ENCODE peak calls at places on chromosomes 5 and 9, in seven cellular contexts. One of them, this sample, is unnamed.

GRCh38 chr9:97527626-97528528 is 26.4 kb downstream of the TMOD1 start:
- DNase-seq in A549: no peak
- DNase-seq in left lung: no peak
- DNase-seq in heart right ventricle: no peak
- DNase-seq in tibial nerve: no peak
- DNase-seq in cardiac muscle cell: peak; percentile 50
- DNase-seq in upper lobe of right lung: peak; percentile 62
- DNase-seq in this sample: no peak

GRCh38 chr9:79896390-79896789 is 324.6 kb downstream of the TLE4 start:
- DNase-seq in A549: no peak
- DNase-seq in left lung: no peak
- DNase-seq in heart right ventricle: no peak
- DNase-seq in tibial nerve: no peak
- DNase-seq in cardiac muscle cell: no peak
- DNase-seq in upper lobe of right lung: no peak
- DNase-seq in this sample: no peak

GRCh38 chr5:13572188-13572587 is 372.3 kb downstream of the DNAH5 start:
- DNase-seq in A549: no peak
- DNase-seq in left lung: no peak
- DNase-seq in heart right ventricle: no peak
- DNase-seq in tibial nerve: no peak
- DNase-seq in cardiac muscle cell: peak; percentile 3
- DNase-seq in upper lobe of right lung: no peak
- DNase-seq in this sample: no peak

GRCh38 chr5:3364941-3365340 is 230.7 kb upstream of the IRX1 start:
- DNase-seq in A549: no peak
- DNase-seq in left lung: no peak
- DNase-seq in heart right ventricle: no peak
- DNase-seq in tibial nerve: no peak
- DNase-seq in cardiac muscle cell: no peak
- DNase-seq in upper lobe of right lung: no peak
- DNase-seq in this sample: no peak

GRCh38 chr9:4559238-4560182 is 69.2 kb downstream of the SLC1A1 start:
- DNase-seq in A549: no peak
- DNase-seq in left lung: no peak
- DNase-seq in heart right ventricle: no peak
- DNase-seq in tibial nerve: no peak
- DNase-seq in cardiac muscle cell: no peak
- DNase-seq in upper lobe of right lung: no peak
- DNase-seq in this sample: no peak

GRCh38 chr9:25513509-25514033 is 164.7 kb downstream of the TUSC1 start:
- DNase-seq in A549: no peak
- DNase-seq in left lung: no peak
- DNase-seq in heart right ventricle: no peak
- DNase-seq in tibial nerve: no peak
- DNase-seq in cardiac muscle cell: no peak
- DNase-seq in upper lobe of right lung: no peak
- DNase-seq in this sample: no peak

GRCh38 chr9:35162605-35163315 is 951 bp downstream of the UNC13B start:
- DNase-seq in A549: no peak
- DNase-seq in left lung: no peak
- DNase-seq in heart right ventricle: no peak
- DNase-seq in tibial nerve: peak; percentile 5
- DNase-seq in cardiac muscle cell: no peak
- DNase-seq in upper lobe of right lung: no peak
- DNase-seq in this sample: no peak

GRCh38 chr9:100011062-100011681 is 87.6 kb downstream of the ERP44 start:
- DNase-seq in A549: peak; percentile 72
- DNase-seq in left lung: no peak
- DNase-seq in heart right ventricle: no peak
- DNase-seq in tibial nerve: no peak
- DNase-seq in cardiac muscle cell: peak; percentile 48
- DNase-seq in upper lobe of right lung: no peak
- DNase-seq in this sample: no peak

GRCh38 chr5:176578391-176578808 is 29.3 kb downstream of the CDHR2 start:
- DNase-seq in A549: peak; percentile 85
- DNase-seq in left lung: peak; percentile 44
- DNase-seq in heart right ventricle: no peak
- DNase-seq in tibial nerve: peak; percentile 10
- DNase-seq in cardiac muscle cell: peak; percentile 53
- DNase-seq in upper lobe of right lung: peak; percentile 79
- DNase-seq in this sample: no peak

GRCh38 chr5:146878471-146879172 is at the start of gene PPP2R2B:
- DNase-seq in A549: peak; percentile 15
- DNase-seq in left lung: peak; percentile 42
- DNase-seq in heart right ventricle: peak; percentile 34
- DNase-seq in tibial nerve: no peak
- DNase-seq in cardiac muscle cell: peak; percentile 62
- DNase-seq in upper lobe of right lung: peak; percentile 68
- DNase-seq in this sample: no peak
- H3K4me3 ChIP-seq in A549: peak within 1 kb of the TSS; percentile 50
- H3K4me3 ChIP-seq in left lung: peak within 1 kb of the TSS; percentile 38
- H3K4me3 ChIP-seq in heart right ventricle: peak within 1 kb of the TSS; percentile 61
- H3K4me3 ChIP-seq in tibial nerve: peak within 1 kb of the TSS; percentile 51
- H3K4me3 ChIP-seq in cardiac muscle cell: peak within 1 kb of the TSS; percentile 76
- H3K4me3 ChIP-seq in upper lobe of right lung: peak within 1 kb of the TSS; percentile 48
- H3K4me3 ChIP-seq in this sample: peak within 1 kb of the TSS; percentile 62

GRCh38 chr9:89670114-89670513 is 65.3 kb downstream of the GADD45G start:
- DNase-seq in A549: no peak
- DNase-seq in left lung: no peak
- DNase-seq in heart right ventricle: no peak
- DNase-seq in tibial nerve: no peak
- DNase-seq in cardiac muscle cell: no peak
- DNase-seq in upper lobe of right lung: peak; percentile 53
- DNase-seq in this sample: no peak

GRCh38 chr9:89667730-89668129 is 62.9 kb downstream of the GADD45G start:
- DNase-seq in A549: no peak
- DNase-seq in left lung: peak; percentile 72
- DNase-seq in heart right ventricle: no peak
- DNase-seq in tibial nerve: no peak
- DNase-seq in cardiac muscle cell: peak; percentile 65
- DNase-seq in upper lobe of right lung: peak; percentile 82
- DNase-seq in this sample: no peak

GRCh38 chr9:89670806-89671434 is 66.1 kb downstream of the GADD45G start:
- DNase-seq in A549: no peak
- DNase-seq in left lung: no peak
- DNase-seq in heart right ventricle: no peak
- DNase-seq in tibial nerve: no peak
- DNase-seq in cardiac muscle cell: no peak
- DNase-seq in upper lobe of right lung: no peak
- DNase-seq in this sample: no peak

GRCh38 chr9:89668216-89668867 is 63.5 kb downstream of the GADD45G start:
- DNase-seq in A549: no peak
- DNase-seq in left lung: no peak
- DNase-seq in heart right ventricle: no peak
- DNase-seq in tibial nerve: no peak
- DNase-seq in cardiac muscle cell: no peak
- DNase-seq in upper lobe of right lung: no peak
- DNase-seq in this sample: no peak

DNA sequence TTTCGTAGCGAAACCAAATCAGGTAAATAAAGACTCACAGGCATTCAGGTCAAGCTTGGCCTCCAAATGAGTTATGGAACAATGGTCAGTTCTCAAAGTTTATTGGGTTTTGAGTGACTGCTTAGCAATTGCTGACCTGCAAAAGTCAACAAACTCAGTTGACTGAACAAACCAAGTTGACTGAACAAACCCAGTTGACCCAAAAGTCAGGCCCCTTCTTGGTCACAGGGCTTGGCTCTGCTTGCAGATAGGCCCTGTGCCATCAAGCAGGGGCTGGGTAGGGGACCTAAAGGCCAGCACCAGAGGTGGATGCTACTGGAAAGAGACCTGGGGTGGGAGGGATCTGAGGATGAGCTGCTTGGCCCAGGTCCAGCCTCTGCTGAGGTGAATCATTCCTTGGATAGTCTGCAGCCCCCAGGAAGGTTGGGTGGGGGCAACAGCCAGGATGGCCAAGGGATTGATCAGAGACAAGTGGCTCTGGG is 64.6 kb downstream of the GADD45G start:
- DNase-seq in A549: no peak
- DNase-seq in left lung: no peak
- DNase-seq in heart right ventricle: no peak
- DNase-seq in tibial nerve: no peak
- DNase-seq in cardiac muscle cell: no peak
- DNase-seq in upper lobe of right lung: no peak
- DNase-seq in this sample: no peak
- H3K4me1 ChIP-seq in A549: peaks cover 7% of the 10 kb centered on the region
- H3K4me1 ChIP-seq in left lung: peaks cover 18% of the 10 kb centered on the region
- H3K4me1 ChIP-seq in heart right ventricle: no peaks in the 10 kb centered on the region
- H3K4me1 ChIP-seq in tibial nerve: no peaks in the 10 kb centered on the region
- H3K4me1 ChIP-seq in cardiac muscle cell: peaks cover 14% of the 10 kb centered on the region
- H3K4me1 ChIP-seq in upper lobe of right lung: peaks cover 10% of the 10 kb centered on the region
- H3K4me1 ChIP-seq in this sample: no peaks in the 10 kb centered on the region

GRCh38 chr5:125476888-125477585 is 730.6 kb upstream of the ZNF608 start:
- DNase-seq in A549: no peak
- DNase-seq in left lung: no peak
- DNase-seq in heart right ventricle: no peak
- DNase-seq in tibial nerve: no peak
- DNase-seq in cardiac muscle cell: no peak
- DNase-seq in upper lobe of right lung: no peak
- DNase-seq in this sample: no peak
- H3K9me3 ChIP-seq in A549: no peaks in the 10 kb centered on the region
- H3K9me3 ChIP-seq in left lung: no peaks in the 10 kb centered on the region
- H3K9me3 ChIP-seq in heart right ventricle: no peaks in the 10 kb centered on the region
- H3K9me3 ChIP-seq in tibial nerve: no peaks in the 10 kb centered on the region
- H3K9me3 ChIP-seq in cardiac muscle cell: no peaks in the 10 kb centered on the region
- H3K9me3 ChIP-seq in upper lobe of right lung: no peaks in the 10 kb centered on the region
- H3K9me3 ChIP-seq in this sample: no peaks in the 10 kb centered on the region

DNA sequence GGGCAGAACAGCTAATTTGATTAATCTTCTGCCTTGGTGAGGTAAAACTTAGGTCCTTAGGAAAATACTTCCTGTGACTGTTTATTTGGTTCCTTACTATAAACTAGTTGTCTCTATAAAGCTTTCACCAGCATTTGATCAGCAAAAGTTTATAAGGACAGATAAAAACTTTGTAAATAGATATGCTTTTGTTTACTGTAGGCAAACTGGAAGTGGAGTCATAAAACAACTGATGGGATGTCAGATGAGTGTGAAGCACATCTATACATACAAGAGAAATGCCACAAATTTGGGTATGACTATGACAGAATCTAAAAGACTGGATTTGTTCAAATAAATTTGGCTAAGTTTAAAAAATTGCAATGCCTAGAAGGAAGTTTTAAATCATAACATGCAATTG is 5.5 kb downstream of the PTGER4 start:
- DNase-seq in A549: no peak
- DNase-seq in left lung: no peak
- DNase-seq in heart right ventricle: no peak
- DNase-seq in tibial nerve: no peak
- DNase-seq in cardiac muscle cell: no peak
- DNase-seq in upper lobe of right lung: no peak
- DNase-seq in this sample: no peak
- H3K4me3 ChIP-seq in A549: no peak overlapping the region
- H3K4me3 ChIP-seq in left lung: peak overlapping the region; percentile 78
- H3K4me3 ChIP-seq in heart right ventricle: peak overlapping the region; percentile 78
- H3K4me3 ChIP-seq in tibial nerve: no peak overlapping the region
- H3K4me3 ChIP-seq in cardiac muscle cell: no peak overlapping the region
- H3K4me3 ChIP-seq in upper lobe of right lung: peak overlapping the region; percentile 88
- H3K4me3 ChIP-seq in this sample: no peak overlapping the region